ENCODE peak calls at places on chromosome 17, in five cellular contexts. C is stomach, G is ovary, T is HCT116, V is Peyer's patch. U is an unnamed sample.

GRCh38 chr17:27526603-27527002 is 70.4 kb downstream of the KSR1 start:
- DNase-seq in G (no peak), T (no peak), C (peak), V (peak), U (no peak)

GRCh38 chr17:10649602-10650001 is 7.5 kb downstream of the MYH3 start:
- DNase-seq in V (no peak), T (no peak), C (no peak), G (no peak), U (no peak)

GRCh38 chr17:75261336-75262111 is at the start of the genes GGA3 and MRPS7:
- DNase-seq in G (peak), V (peak), T (peak), C (peak), U (no peak)

GRCh38 chr17:61427567-61427966 is 24.7 kb upstream of the TBX4 start:
- DNase-seq in C (no peak), G (no peak), T (no peak), V (no peak), U (no peak)

GRCh38 chr17:68849673-68850260 is 105.4 kb downstream of the ABCA8 start:
- DNase-seq in T (no peak), V (no peak), G (no peak), C (no peak), U (no peak)

GRCh38 chr17:21379080-21379711 is 3.0 kb downstream of the KCNJ12 start:
- DNase-seq in V (no peak), C (peak), G (no peak), T (no peak), U (no peak)

GRCh38 chr17:80312621-80313135 is 52.0 kb downstream of the RNF213 start:
- DNase-seq in G (no peak), C (no peak), T (no peak), V (peak), U (no peak)

GRCh38 chr17:68719431-68719830 is 118.3 kb upstream of the FAM20A start:
- DNase-seq in G (no peak), T (no peak), V (no peak), C (no peak), U (no peak)

GRCh38 chr17:18183334-18184142 is at the start of gene ALKBH5:
- DNase-seq in V (peak), T (peak), C (peak), G (peak), U (peak)

GRCh38 chr17:18185832-18186231 is 2.2 kb downstream of the ALKBH5 start:
- DNase-seq in T (no peak), V (no peak), G (no peak), C (no peak), U (no peak)

GRCh38 chr17:18185391-18185790 is 1.8 kb downstream of the ALKBH5 start:
- DNase-seq in T (no peak), C (no peak), G (no peak), V (no peak), U (no peak)

GRCh38 chr17:18182978-18183333 is 672 bp upstream of the ALKBH5 start:
- DNase-seq in G (peak), T (no peak), V (peak), C (peak), U (no peak)

GRCh38 chr17:18184143-18185007 is 747 bp downstream of the ALKBH5 start:
- DNase-seq in V (peak), C (peak), T (no peak), G (peak), U (no peak)
- TF ChIP-seq POLR2A in V (no peak), C (no peak), T (no peak), G (no peak), U (no peak)

DNA sequence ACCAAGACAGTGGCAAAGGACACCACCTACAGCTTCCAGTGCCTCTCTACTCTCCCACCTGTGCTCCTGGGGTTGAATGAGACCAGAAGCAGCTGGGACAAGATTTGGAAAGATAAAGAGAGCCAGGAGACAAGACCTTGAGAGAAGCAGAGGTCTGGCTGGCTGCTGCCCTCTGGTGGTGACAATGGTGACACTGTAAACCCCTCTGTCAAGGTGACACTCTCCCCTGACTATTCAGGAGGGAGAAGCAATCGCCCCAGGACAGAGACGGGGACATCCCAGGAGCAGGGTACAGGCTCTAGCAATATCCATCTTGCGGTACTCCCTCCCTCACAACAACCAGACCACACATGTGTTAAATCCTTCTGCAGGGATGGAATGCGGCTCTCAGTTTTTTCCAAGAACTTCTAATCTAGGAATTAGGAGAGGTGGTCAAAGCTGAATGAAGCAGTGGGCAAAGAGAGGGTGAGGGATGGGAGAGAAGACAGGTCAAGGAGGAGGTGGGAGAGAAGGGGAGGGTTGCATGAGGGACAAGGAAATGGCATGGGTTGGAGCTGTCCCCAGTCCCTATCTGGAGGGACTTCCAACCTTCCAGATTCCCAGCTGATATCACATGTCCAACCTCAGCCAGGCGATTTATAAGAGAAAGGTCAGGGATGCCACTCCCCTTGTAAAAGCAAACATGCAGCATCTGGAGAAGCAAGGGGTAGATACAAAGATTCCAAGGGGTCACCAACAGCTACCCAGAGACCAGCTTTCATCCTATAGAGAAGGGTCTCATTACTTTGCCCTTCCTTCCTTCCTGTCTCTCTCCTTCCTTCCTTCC is 2.9 kb downstream of the PHOSPHO1 start:
- DNase-seq in C (peak), T (peak), V (peak), G (no peak), U (no peak)
- TF ChIP-seq POLR2A in C (no peak), T (no peak), V (no peak), G (no peak), U (no peak)

DNA sequence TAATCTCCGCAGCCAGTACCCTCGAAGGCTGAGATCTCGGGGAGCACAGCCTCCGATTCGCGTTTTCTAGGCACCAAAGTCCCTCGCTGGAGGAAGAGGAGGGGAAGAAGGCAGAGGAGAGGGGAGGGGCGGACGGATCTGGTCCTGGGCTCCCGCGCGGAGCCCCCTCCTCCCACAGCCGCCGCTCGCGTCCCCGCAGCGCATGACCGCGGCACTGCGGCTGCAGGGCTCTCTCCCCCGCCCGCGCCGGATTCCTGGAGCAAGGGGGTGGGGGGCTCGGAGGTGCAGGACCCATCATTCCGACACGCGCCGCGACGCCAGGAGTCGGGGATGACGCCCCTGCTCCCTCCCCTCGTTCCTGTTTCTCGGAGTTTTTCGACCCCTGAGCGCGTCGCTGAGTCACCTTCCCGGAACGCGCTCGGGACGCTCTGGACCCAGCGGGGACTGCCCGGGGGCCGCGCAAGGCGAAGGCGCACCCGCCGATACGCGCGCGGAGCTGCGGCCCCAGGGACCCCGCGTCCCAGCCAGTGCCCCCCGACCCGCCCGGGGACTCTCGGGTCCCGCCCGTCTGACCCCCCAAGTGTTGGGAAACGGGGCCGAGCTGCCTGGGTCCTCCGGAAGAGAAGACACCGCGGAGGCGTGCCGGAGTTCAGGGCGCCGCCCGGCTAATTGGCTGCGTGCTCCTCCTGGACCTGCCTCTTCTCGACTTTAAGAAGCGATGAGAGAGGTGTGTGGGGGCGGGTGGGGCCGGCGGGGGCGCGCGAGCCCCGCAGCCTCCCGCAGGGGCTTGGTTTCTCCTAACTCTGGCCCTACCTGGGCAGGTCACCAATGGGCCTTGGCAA is 1.4 kb upstream of the SPHK1 start:
- DNase-seq in G (no peak), T (no peak), V (peak), C (peak), U (no peak)
- TF ChIP-seq POLR2A in G (no peak), T (no peak), V (no peak), C (no peak), U (no peak)

DNA sequence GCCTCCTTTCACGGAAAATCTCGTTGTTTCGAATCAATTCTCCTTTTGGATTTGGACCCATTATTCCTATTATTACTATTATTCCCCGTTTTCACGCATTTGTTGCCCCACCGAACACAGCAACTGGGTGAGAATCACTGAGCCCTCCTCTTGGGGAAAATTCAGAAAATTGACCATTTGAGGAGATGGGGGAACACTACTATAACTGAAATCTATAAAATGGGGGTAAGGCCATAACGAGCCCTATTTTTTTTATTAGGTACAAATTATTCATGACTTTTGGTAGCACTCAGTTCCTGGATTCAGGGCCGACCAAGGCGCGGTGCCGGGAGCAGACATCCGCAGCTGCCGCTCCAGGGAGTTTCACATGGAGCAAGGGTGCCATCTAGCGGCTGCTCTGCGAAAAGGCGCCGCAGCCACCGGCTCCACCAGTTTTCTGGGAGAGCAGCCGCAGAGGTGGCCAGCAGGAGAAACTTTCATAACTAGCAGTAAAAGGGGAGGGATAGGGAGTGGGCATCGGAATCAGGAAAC is 3.3 kb upstream of the HOXB8 start:
- DNase-seq in V (peak), C (peak), T (peak), G (peak), U (no peak)
- TF ChIP-seq POLR2A in V (peak), C (no peak), T (no peak), G (no peak), U (no peak)

GRCh38 chr17:1095093-1095852 is 84.5 kb downstream of the ABR start:
- DNase-seq in C (peak), V (no peak), G (no peak), T (no peak), U (no peak)
- TF ChIP-seq POLR2A in C (no peak), V (no peak), G (no peak), T (no peak), U (no peak)

DNA sequence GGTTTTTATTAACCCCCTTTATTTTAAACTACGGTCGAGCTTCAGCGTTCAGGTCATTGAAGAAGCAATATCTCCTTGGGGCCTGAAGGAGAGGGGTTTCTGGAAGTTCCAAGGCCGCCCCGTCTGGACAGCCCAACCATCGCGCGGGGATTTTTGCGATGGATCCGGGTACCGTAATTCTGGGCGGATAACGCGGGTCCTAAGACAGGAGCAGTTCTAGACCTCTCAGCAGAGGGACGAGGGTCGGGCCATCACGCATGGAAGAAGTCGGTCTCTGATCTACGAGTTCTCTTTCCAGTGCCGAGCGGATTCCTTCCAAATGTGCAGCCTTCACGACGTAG is 3.6 kb downstream of the BORCS6 start:
- DNase-seq in T (no peak), V (no peak), C (no peak), G (no peak), U (no peak)
- TF ChIP-seq POLR2A in T (no peak), V (no peak), C (no peak), G (no peak), U (no peak)

U was measured in vagina.